ENCODE peak calls at places on chromosomes 3 and 15, in nine cellular contexts. R is ovary; A is naive thymus-derived CD4-positive, alpha-beta T cell; Z is neural progenitor cell; F is effector memory CD4-positive, alpha-beta T cell; X is heart right ventricle; N is right cardiac atrium; S is MM.1S; W is aorta. H is an unnamed sample. For H3K4me1, the result is how much of the 10 kb centered on the place peaks cover.

GRCh38 chr3:197846491-197846890 is 55.4 kb downstream of the LRCH3 start:
- DNase-seq in R (no peak), A (no peak), Z (no peak), F (no peak), X (no peak), N (no peak), S (no peak), W (no peak), H (no peak)

GRCh38 chr15:70605606-70606410 is 157.6 kb downstream of the UACA start:
- DNase-seq in R (peak), A (no peak), Z (peak), F (no peak), X (peak), N (peak), S (no peak), W (peak), H (no peak)

GRCh38 chr15:73518180-73518862 is 75.4 kb downstream of the REC114 start:
- DNase-seq in R (no peak), A (no peak), Z (peak), F (no peak), X (no peak), N (peak), S (no peak), W (no peak), H (no peak)

GRCh38 chr15:84762840-84763572 is 14.6 kb downstream of the ZNF592 start:
- DNase-seq in R (no peak), A (no peak), Z (no peak), F (no peak), X (no peak), N (no peak), S (no peak), W (no peak), H (no peak)

GRCh38 chr15:40063563-40064011 is 24.6 kb upstream of the SRP14 start:
- DNase-seq in R (no peak), A (no peak), Z (no peak), F (no peak), X (peak), N (peak), S (no peak), W (no peak), H (no peak)

GRCh38 chr3:186095584-186096061 is 13.3 kb downstream of the ETV5 start:
- DNase-seq in R (no peak), A (no peak), Z (no peak), F (no peak), X (no peak), N (peak), S (peak), W (peak), H (no peak)

GRCh38 chr3:11452312-11452711 is 180.1 kb downstream of the ATG7 start:
- DNase-seq in R (no peak), A (no peak), Z (no peak), F (no peak), X (no peak), N (no peak), S (no peak), W (no peak), H (no peak)

GRCh38 chr3:108914774-108915641 is 38.7 kb downstream of the GUCA1C start:
- DNase-seq in R (peak), A (peak), Z (peak), F (peak), X (no peak), N (no peak), S (peak), W (no peak), H (peak)

GRCh38 chr3:242986-243706 is 46.6 kb downstream of the CHL1 start:
- DNase-seq in R (no peak), A (no peak), Z (no peak), F (no peak), X (no peak), N (no peak), S (no peak), W (no peak), H (no peak)

GRCh38 chr3:141406265-141406664 is 38.0 kb downstream of the ZBTB38 start:
- DNase-seq in R (no peak), A (no peak), Z (no peak), F (no peak), X (no peak), N (no peak), S (peak), W (no peak), H (no peak)
- H3K4me1 ChIP-seq in R (under half), A (half or more), Z (under half), F (under half), X (under half), N (under half), S (half or more), W (under half), H (half or more)

GRCh38 chr15:74959643-74959939 is 3.0 kb upstream of the RPP25 start:
- DNase-seq in R (no peak), A (no peak), Z (no peak), F (no peak), X (no peak), N (no peak), S (no peak), W (no peak), H (no peak)
- H3K27ac ChIP-seq in R (no peak), A (no peak), Z (no peak), F (no peak), X (no peak), N (no peak), S (no peak), W (no peak), H (no peak)

GRCh38 chr15:52111517-52112202 is 915 bp downstream of the BCL2L10 start:
- DNase-seq in R (no peak), A (no peak), Z (no peak), F (no peak), X (no peak), N (no peak), S (no peak), W (no peak), H (peak)
- H3K4me3 ChIP-seq in R (peak), A (peak), Z (no peak), F (peak), X (peak), N (peak), S (peak), W (no peak), H (no peak)

GRCh38 chr15:90570643-90571042 is 40.9 kb downstream of the CRTC3 start:
- DNase-seq in R (no peak), A (no peak), Z (no peak), F (no peak), X (no peak), N (no peak), S (no peak), W (no peak), H (no peak)
- H3K4me1 ChIP-seq in R (under half), A (under half), Z (under half), F (under half), X (under half), N (under half), S (under half), W (under half), H (half or more)

H was measured in CD4-positive, alpha-beta memory T cell.